ENCODE peak calls at places on chromosomes 4 and X, in seven cellular contexts. P is WERI-Rb-1, X is Calu3, C is RWPE1, U is A549, Z is GM10248, M is breast epithelium. L is an unnamed sample.

GRCh38 chr4:158710814-158711213 is 12.4 kb downstream of the PPID start:
- DNase-seq in P (no peak), M (no peak), X (no peak), U (no peak), Z (no peak), C (no peak), L (no peak)

GRCh38 chrX:2137882-2138281 is 362.9 kb downstream of the DHRSX start:
- DNase-seq in Z (no peak), C (no peak), P (no peak), X (no peak), U (no peak), M (no peak), L (no peak)

GRCh38 chrX:13863326-13863725 is 46.4 kb upstream of the GPM6B start:
- DNase-seq in X (no peak), P (no peak), C (no peak), Z (no peak), M (no peak), U (no peak), L (no peak)

GRCh38 chrX:133402042-133402453 is 13.2 kb downstream of the GPC4 start:
- DNase-seq in Z (no peak), C (no peak), U (no peak), X (no peak), P (no peak), M (no peak), L (no peak)

GRCh38 chrX:19544693-19545305 is 29.5 kb upstream of the MAP3K15 start:
- DNase-seq in U (peak; percentile 66), C (peak; percentile 52), Z (peak; percentile 64), M (no peak), X (peak; percentile 46), P (peak; percentile 62), L (peak; percentile 50)

GRCh38 chrX:38102240-38102639 is 95.9 kb downstream of the SYTL5 start:
- DNase-seq in C (no peak), U (no peak), Z (no peak), P (no peak), X (no peak), M (no peak), L (no peak)

GRCh38 chrX:18937173-18937572 is 46.7 kb downstream of the PHKA2 start:
- DNase-seq in C (no peak), U (no peak), M (no peak), X (no peak), Z (no peak), P (no peak), L (no peak)

GRCh38 chr4:90503677-90504076 is 376.5 kb downstream of the CCSER1 start:
- DNase-seq in X (no peak), P (no peak), U (no peak), M (no peak), C (no peak), Z (no peak), L (no peak)

GRCh38 chrX:103919336-103919682 is 43.1 kb upstream of the TMSB15B start:
- DNase-seq in P (peak; percentile 28), M (no peak), Z (peak; percentile 23), C (peak; percentile 5), U (peak; percentile 72), X (peak; percentile 15), L (no peak)

GRCh38 chr4:176123710-176124407 is 58.2 kb downstream of the WDR17 start:
- DNase-seq in U (no peak), M (no peak), X (peak; percentile 9), Z (peak; percentile 49), P (peak; percentile 53), C (peak; percentile 2), L (peak; percentile 27)

GRCh38 chr4:15690020-15690809 is 8.6 kb downstream of the FAM200B start:
- DNase-seq in U (peak; percentile 45), Z (no peak), M (no peak), X (peak; percentile 18), C (peak; percentile 72), P (no peak), L (no peak)

GRCh38 chr4:110005461-110006056 is 92.9 kb downstream of the EGF start:
- DNase-seq in C (peak; percentile 74), M (no peak), U (peak; percentile 55), X (no peak), P (no peak), Z (peak; percentile 71), L (no peak)

GRCh38 chrX:155068165-155068564 is 2.8 kb downstream of the CMC4 start:
- DNase-seq in C (no peak), M (no peak), X (no peak), P (no peak), U (peak; percentile 41), Z (no peak), L (no peak)

GRCh38 chrX:122625821-122626220 is 558.3 kb upstream of the GRIA3 start:
- DNase-seq in U (no peak), Z (no peak), P (no peak), X (no peak), M (no peak), C (no peak), L (no peak)

GRCh38 chr4:41757521-41758156 is 9.1 kb upstream of the PHOX2B start:
- DNase-seq in X (peak; percentile 5), U (no peak), C (no peak), P (no peak), Z (no peak), M (no peak), L (no peak)

GRCh38 chrX:99468993-99469392 is 941.1 kb downstream of the PCDH19 start:
- DNase-seq in Z (no peak), P (no peak), C (no peak), X (no peak), M (no peak), U (no peak), L (no peak)

GRCh38 chr4:103292959-103293358 is 94.8 kb upstream of the CENPE start:
- DNase-seq in P (no peak), Z (no peak), U (no peak), C (no peak), X (no peak), M (no peak), L (no peak)

GRCh38 chr4:82798168-82799005 is at the start of gene SCD5:
- DNase-seq in P (peak; percentile 87), Z (peak; percentile 85), U (peak; percentile 53), X (peak; percentile 53), C (peak; percentile 73), M (peak; percentile 40), L (peak; percentile 75)

GRCh38 chr4:1992468-1993168 is 16.2 kb downstream of the NELFA start:
- DNase-seq in P (no peak), U (no peak), M (peak; percentile 36), Z (no peak), C (no peak), X (no peak), L (peak; percentile 38)

GRCh38 chr4:94406668-94407437 is 44.9 kb upstream of the PDLIM5 start:
- DNase-seq in M (peak; percentile 62), P (peak; percentile 67), U (no peak), Z (peak; percentile 33), X (peak; percentile 68), C (peak; percentile 48), L (peak; percentile 66)

GRCh38 chr4:55736605-55737183 is 82.9 kb upstream of the EXOC1L start:
- DNase-seq in X (no peak), U (no peak), M (no peak), P (no peak), C (peak; percentile 31), Z (peak; percentile 17), L (no peak)

GRCh38 chr4:4328840-4329239 is 38.8 kb downstream of the ZBTB49 start:
- DNase-seq in C (no peak), P (no peak), Z (no peak), M (no peak), U (no peak), X (no peak), L (no peak)

GRCh38 chr4:4328206-4328605 is 38.2 kb downstream of the ZBTB49 start:
- DNase-seq in Z (no peak), U (no peak), P (no peak), C (no peak), X (no peak), M (no peak), L (no peak)

GRCh38 chr4:4329496-4329895 is 39.4 kb downstream of the ZBTB49 start:
- DNase-seq in Z (no peak), C (no peak), X (no peak), M (no peak), U (no peak), P (no peak), L (no peak)

GRCh38 chr4:4326136-4326535 is 36.1 kb downstream of the ZBTB49 start:
- DNase-seq in M (no peak), X (no peak), C (no peak), Z (no peak), P (no peak), U (no peak), L (no peak)

DNA sequence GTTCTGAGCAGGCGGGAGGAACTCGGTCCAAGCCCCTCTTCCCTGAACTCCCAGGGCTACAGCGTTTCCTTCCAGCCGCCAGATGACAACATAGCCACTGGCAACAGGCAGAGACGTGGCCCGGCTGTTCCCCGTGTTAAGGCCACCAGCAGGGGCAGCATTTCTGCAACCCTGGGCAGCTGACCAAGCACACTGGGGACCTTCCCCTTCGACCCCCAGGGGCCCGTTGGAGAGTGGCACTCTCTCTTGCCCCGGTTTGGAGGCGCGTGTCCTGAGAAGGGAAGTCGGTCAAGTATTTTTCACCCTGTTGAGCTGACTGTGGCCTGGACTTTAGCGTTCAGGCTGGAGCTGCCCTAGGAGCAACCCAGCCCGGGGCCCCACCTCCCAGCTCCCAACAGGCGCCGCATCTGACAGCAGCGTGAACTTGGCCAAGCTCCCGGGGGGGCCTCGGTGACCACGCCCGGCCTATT is 37.6 kb downstream of the ZBTB49 start:
- DNase-seq in X (no peak), U (peak; percentile 10), C (no peak), Z (peak; percentile 30), M (no peak), P (peak; percentile 29), L (peak; percentile 43)
- TF ChIP-seq CTCF in X (no peak), U (no peak), C (no peak), Z (peak; percentile 14), M (no peak), P (peak; percentile 70), L (peak; percentile 36)

GRCh38 chr4:91963489-91963888 is 340.3 kb upstream of the GRID2 start:
- DNase-seq in C (peak; percentile 3), X (no peak), U (no peak), Z (no peak), M (no peak), P (no peak), L (no peak)

GRCh38 chr4:91961504-91961903 is 342.3 kb upstream of the GRID2 start:
- DNase-seq in U (no peak), M (no peak), C (no peak), P (no peak), X (no peak), Z (no peak), L (no peak)

GRCh38 chr4:91965166-91965565 is 338.6 kb upstream of the GRID2 start:
- DNase-seq in C (no peak), U (no peak), M (no peak), Z (no peak), X (no peak), P (no peak), L (no peak)
- TF ChIP-seq CTCF in C (no peak), U (no peak), M (no peak), Z (no peak), X (no peak), P (no peak), L (no peak)

GRCh38 chr4:101724093-101724492 is 66.4 kb upstream of the BANK1 start:
- DNase-seq in C (no peak), X (no peak), Z (no peak), P (no peak), M (no peak), U (no peak), L (no peak)

GRCh38 chr4:101718810-101719209 is 71.7 kb upstream of the BANK1 start:
- DNase-seq in C (no peak), X (no peak), Z (no peak), U (no peak), P (no peak), M (no peak), L (no peak)
- TF ChIP-seq CTCF in C (no peak), X (no peak), Z (no peak), U (no peak), P (no peak), M (no peak), L (no peak)

GRCh38 chrX:54439967-54440871 is at the start of gene TSR2:
- DNase-seq in U (peak; percentile 48), X (peak; percentile 83), C (peak; percentile 60), P (peak; percentile 80), Z (peak; percentile 77), M (peak; percentile 77), L (peak; percentile 76)
- TF ChIP-seq CTCF in U (no peak), X (no peak), C (no peak), P (no peak), Z (peak; percentile 23), M (no peak), L (no peak)